ENCODE peak calls at places on chromosomes 16 and 17, in five cellular contexts. Y is mesothelial cell of epicardium, M is cardiac muscle cell, U is kidney epithelial cell, P is lower lobe of right lung. E is an unnamed sample.

GRCh38 chr17:5986644-5987043 is 83.5 kb upstream of the WSCD1 start:
- DNase-seq in U (no peak), Y (no peak), M (no peak), P (no peak), E (no peak)

GRCh38 chr17:40511667-40512221 is 10.3 kb upstream of the TNS4 start:
- DNase-seq in P (no peak), Y (no peak), U (no peak), M (no peak), E (no peak)

GRCh38 chr16:72013888-72014538 is 5.5 kb downstream of the DHODH start:
- DNase-seq in U (no peak), P (no peak), Y (no peak), M (peak; percentile 82), E (no peak)

GRCh38 chr17:59311051-59311468 is 20.4 kb upstream of the YPEL2 start:
- DNase-seq in Y (no peak), U (no peak), P (no peak), M (peak; percentile 67), E (peak; percentile 38)

GRCh38 chr17:36703860-36704266 is 102.5 kb downstream of the MRM1 start:
- DNase-seq in U (no peak), P (peak; percentile 58), Y (peak; percentile 77), M (peak; percentile 55), E (no peak)

GRCh38 chr16:82671743-82672142 is 45.0 kb downstream of the CDH13 start:
- DNase-seq in Y (no peak), P (no peak), U (no peak), M (no peak), E (no peak)

GRCh38 chr17:57406131-57406980 is 150.0 kb downstream of the MSI2 start:
- DNase-seq in Y (no peak), P (no peak), M (peak; percentile 76), U (peak; percentile 81), E (peak; percentile 48)

GRCh38 chr16:9976641-9977040 is 205.6 kb downstream of the GRIN2A start:
- DNase-seq in P (no peak), U (no peak), M (no peak), Y (no peak), E (no peak)

GRCh38 chr17:67615011-67615561 is 102.7 kb upstream of the NOL11 start:
- DNase-seq in M (no peak), U (no peak), P (no peak), Y (no peak), E (no peak)

GRCh38 chr17:65143899-65144590 is 6.9 kb downstream of the RGS9 start:
- DNase-seq in M (no peak), U (no peak), P (no peak), Y (no peak), E (no peak)

GRCh38 chr16:51149251-51149661 is 1.8 kb downstream of the SALL1 start:
- DNase-seq in U (no peak), Y (no peak), P (no peak), M (peak; percentile 29), E (no peak)

GRCh38 chr17:36544049-36544319 is 735 bp upstream of the GGNBP2 start:
- DNase-seq in U (no peak), Y (no peak), P (peak; percentile 61), M (peak; percentile 66), E (no peak)

GRCh38 chr16:2507679-2508064 is 6.1 kb upstream of the ATP6V0C start:
- DNase-seq in M (no peak), P (peak; percentile 87), Y (no peak), U (no peak), E (no peak)

GRCh38 chr17:4658478-4659305 is 17.2 kb upstream of the ALOX15 start:
- DNase-seq in P (no peak), U (peak; percentile 31), M (peak; percentile 88), Y (no peak), E (no peak)

GRCh38 chr16:81443688-81444447 is 740 bp upstream of the CMIP start:
- DNase-seq in M (no peak), P (peak; percentile 67), U (no peak), Y (no peak), E (no peak)

DNA sequence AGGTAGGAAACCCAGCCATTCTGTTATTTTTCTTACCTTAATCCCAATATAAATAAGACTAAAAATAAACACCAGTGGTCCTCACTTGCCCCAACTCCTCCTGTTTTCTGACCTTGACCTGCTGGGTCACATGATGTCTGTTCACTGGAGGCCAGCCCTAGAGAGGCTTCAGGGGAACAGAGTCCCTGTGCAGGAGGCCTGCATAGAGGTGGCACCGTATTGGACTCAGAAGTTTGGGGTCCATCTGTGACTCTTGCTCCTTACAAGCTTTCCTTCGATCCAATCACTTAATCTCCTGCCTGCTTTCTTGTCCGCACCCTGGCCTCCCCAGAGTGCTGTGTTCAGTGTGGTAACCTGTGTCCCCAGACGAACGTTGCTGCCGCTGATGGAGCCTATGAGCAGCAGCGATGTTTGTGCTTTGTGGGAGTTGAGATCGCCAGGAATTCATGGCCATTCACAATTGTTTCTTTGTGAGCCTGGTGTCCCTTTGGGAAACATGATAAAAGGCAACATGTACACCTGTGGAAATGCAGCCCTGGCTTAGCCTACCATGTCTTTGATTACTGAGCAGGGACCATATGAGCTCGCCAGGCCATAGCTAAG is 4.7 kb downstream of the IGSF6 start:
- DNase-seq in P (no peak), M (no peak), U (no peak), Y (no peak), E (no peak)
- TF ChIP-seq CTCF in P (no peak), M (no peak), U (no peak), Y (no peak), E (no peak)

DNA sequence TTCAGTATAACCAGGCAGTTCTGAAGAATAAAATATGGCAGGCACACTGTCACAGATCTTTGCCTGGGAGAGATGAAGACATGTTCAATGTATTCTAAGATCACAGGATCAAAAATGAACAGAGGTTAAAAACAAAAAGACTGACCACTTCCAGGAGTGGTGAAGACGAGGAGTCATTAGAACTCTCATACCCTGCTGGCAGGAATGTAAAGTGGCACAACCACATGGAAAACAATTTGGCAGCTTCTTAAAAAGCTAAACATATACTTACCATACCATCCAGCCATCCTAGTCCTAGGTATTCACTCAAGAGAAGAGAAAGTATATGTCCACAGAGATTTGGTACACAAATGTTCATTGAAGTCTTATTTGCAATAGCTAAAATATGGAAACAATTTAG is 406.3 kb downstream of the NPIPA8 start:
- DNase-seq in U (no peak), Y (no peak), M (no peak), P (no peak), E (no peak)
- TF ChIP-seq CTCF in U (no peak), Y (no peak), M (no peak), P (no peak), E (no peak)

GRCh38 chr17:30021708-30022317 is 80.4 kb downstream of the EFCAB5 start:
- DNase-seq in Y (no peak), U (peak; percentile 9), P (no peak), M (peak; percentile 70), E (peak; percentile 19)
- TF ChIP-seq CTCF in Y (peak; percentile 86), U (peak; percentile 84), P (peak; percentile 73), M (peak; percentile 83), E (peak; percentile 98)

GRCh38 chr16:20349615-20350014 is 2.9 kb downstream of the UMOD start:
- DNase-seq in P (no peak), Y (no peak), U (no peak), M (no peak), E (no peak)
- TF ChIP-seq CTCF in P (no peak), Y (no peak), U (peak; percentile 10), M (no peak), E (no peak)

GRCh38 chr16:22754577-22754976 is 59.4 kb upstream of the HS3ST2 start:
- DNase-seq in P (no peak), M (no peak), Y (no peak), U (no peak), E (no peak)

GRCh38 chr16:22751685-22752084 is 62.3 kb upstream of the HS3ST2 start:
- DNase-seq in U (no peak), Y (no peak), M (no peak), P (no peak), E (no peak)

GRCh38 chr16:22751104-22751667 is 62.8 kb upstream of the HS3ST2 start:
- DNase-seq in M (no peak), P (no peak), Y (no peak), U (no peak), E (no peak)
- TF ChIP-seq CTCF in M (no peak), P (no peak), Y (no peak), U (no peak), E (no peak)

DNA sequence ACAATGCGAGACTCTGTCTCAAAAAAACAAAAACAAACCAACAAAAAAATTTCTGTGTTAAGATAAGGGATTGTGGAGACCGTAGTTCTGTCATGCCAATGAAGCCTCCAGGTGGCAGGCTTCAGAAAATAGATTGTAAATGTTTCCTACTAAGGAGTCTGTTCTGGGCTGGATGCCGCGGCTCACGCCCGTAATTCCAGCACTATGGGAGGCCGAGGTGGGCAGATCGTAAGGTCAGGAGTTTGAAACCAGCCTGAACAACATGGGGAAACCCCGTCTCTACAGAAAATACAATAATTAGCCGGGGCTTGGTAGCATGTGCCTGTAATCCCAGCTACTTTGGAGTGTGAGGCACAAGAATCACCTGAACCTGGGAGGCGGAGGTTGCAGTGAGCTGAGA is 4.4 kb upstream of the SNX29 start:
- DNase-seq in Y (no peak), M (peak; percentile 38), U (no peak), P (no peak), E (no peak)
- TF ChIP-seq CTCF in Y (no peak), M (peak; percentile 23), U (peak; percentile 29), P (no peak), E (peak; percentile 46)

GRCh38 chr16:85674418-85674755 is 14.4 kb downstream of the GINS2 start:
- DNase-seq in Y (no peak), M (no peak), P (no peak), U (no peak), E (no peak)

GRCh38 chr16:85674828-85675227 is 13.9 kb downstream of the GINS2 start:
- DNase-seq in P (no peak), U (no peak), M (no peak), Y (no peak), E (no peak)

GRCh38 chr16:85673529-85674417 is 15.0 kb downstream of the GINS2 start:
- DNase-seq in Y (no peak), P (peak; percentile 74), U (no peak), M (peak; percentile 82), E (no peak)

GRCh38 chr16:85676466-85676865 is 12.3 kb downstream of the GINS2 start:
- DNase-seq in Y (no peak), U (no peak), P (peak; percentile 25), M (no peak), E (no peak)

GRCh38 chr16:85675528-85675927 is 13.2 kb downstream of the GINS2 start:
- DNase-seq in M (peak; percentile 55), P (no peak), Y (no peak), U (no peak), E (no peak)
- TF ChIP-seq CTCF in M (peak; percentile 66), P (no peak), Y (no peak), U (peak; percentile 38), E (peak; percentile 45)

GRCh38 chr17:979539-980405 is at the start of gene NXN:
- DNase-seq in M (peak; percentile 83), P (peak; percentile 89), U (no peak), Y (peak; percentile 92), E (peak; percentile 53)
- TF ChIP-seq CTCF in M (peak; percentile 15), P (peak; percentile 8), U (peak; percentile 10), Y (no peak), E (no peak)

GRCh38 chr16:5058476-5058875 is 7.3 kb downstream of the C16orf89 start:
- DNase-seq in M (peak; percentile 39), Y (no peak), P (no peak), U (no peak), E (no peak)
- TF ChIP-seq CTCF in M (peak; percentile 43), Y (no peak), P (no peak), U (peak; percentile 23), E (no peak)